ENCODE peak calls at places on chromosomes 7 and 10, in eight cellular contexts. G is PC-9, Q is right cardiac atrium, T is heart left ventricle, K is left ventricle myocardium inferior, I is upper lobe of left lung, M is uterus, X is A549. P is an unnamed sample.

GRCh38 chr10:15374561-15374960 is 3.5 kb upstream of the FAM171A1 start:
- DNase-seq in G (no peak), Q (no peak), T (no peak), K (no peak), I (no peak), M (no peak), X (no peak), P (no peak)

GRCh38 chr10:48330269-48330668 is 23.8 kb downstream of the MAPK8 start:
- DNase-seq in G (no peak), Q (no peak), T (no peak), K (no peak), I (no peak), M (no peak), X (no peak), P (no peak)

GRCh38 chr7:130961128-130961601 is 227.2 kb upstream of the KLF14 start:
- DNase-seq in G (peak; percentile 47), Q (no peak), T (no peak), K (no peak), I (no peak), M (no peak), X (no peak), P (no peak)

GRCh38 chr7:121278120-121279021 is 50.4 kb upstream of the WNT16 start:
- DNase-seq in G (no peak), Q (no peak), T (no peak), K (no peak), I (no peak), M (no peak), X (no peak), P (no peak)

GRCh38 chr7:75054744-75055527 is 18.7 kb downstream of the RCC1L start:
- DNase-seq in G (peak; percentile 35), Q (peak; percentile 88), T (peak; percentile 65), K (peak; percentile 59), I (no peak), M (peak; percentile 50), X (no peak), P (peak; percentile 92)

GRCh38 chr7:19079066-19079465 is 38.4 kb downstream of the TWIST1 start:
- DNase-seq in G (peak; percentile 20), Q (no peak), T (no peak), K (no peak), I (no peak), M (no peak), X (no peak), P (no peak)

GRCh38 chr7:116922545-116922944 is 30.8 kb upstream of the ST7 start:
- DNase-seq in G (no peak), Q (no peak), T (no peak), K (no peak), I (no peak), M (no peak), X (no peak), P (no peak)

GRCh38 chr7:131733604-131734003 is 177.2 kb upstream of the PODXL start:
- DNase-seq in G (no peak), Q (no peak), T (no peak), K (no peak), I (no peak), M (no peak), X (no peak), P (no peak)

GRCh38 chr10:23412223-23412622 is 26.7 kb upstream of the OTUD1 start:
- DNase-seq in G (no peak), Q (no peak), T (no peak), K (no peak), I (no peak), M (no peak), X (no peak), P (peak; percentile 27)

GRCh38 chr7:107047902-107048782 is 3.6 kb downstream of the PRKAR2B start:
- DNase-seq in G (no peak), Q (no peak), T (no peak), K (no peak), I (no peak), M (no peak), X (no peak), P (no peak)

GRCh38 chr7:22395222-22395621 is 38.3 kb upstream of the RAPGEF5 start:
- DNase-seq in G (no peak), Q (no peak), T (no peak), K (no peak), I (no peak), M (no peak), X (no peak), P (no peak)

GRCh38 chr7:47370461-47371042 is 211.4 kb downstream of the TNS3 start:
- DNase-seq in G (no peak), Q (peak; percentile 47), T (no peak), K (no peak), I (no peak), M (no peak), X (no peak), P (no peak)

GRCh38 chr10:66284621-66285020 is 641.2 kb upstream of the LRRTM3 start:
- DNase-seq in G (no peak), Q (no peak), T (no peak), K (no peak), I (no peak), M (no peak), X (no peak), P (no peak)

GRCh38 chr7:46032936-46033335 is 111.9 kb upstream of the IGFBP3 start:
- DNase-seq in G (peak; percentile 54), Q (no peak), T (no peak), K (no peak), I (no peak), M (no peak), X (no peak), P (no peak)

GRCh38 chr10:23344251-23344841 is at the start of gene C10orf67:
- DNase-seq in G (peak; percentile 59), Q (peak; percentile 77), T (peak; percentile 44), K (peak; percentile 49), I (peak; percentile 79), M (peak; percentile 18), X (peak; percentile 10), P (peak; percentile 13)

GRCh38 chr7:91045626-91046025 is 218.6 kb upstream of the FZD1 start:
- DNase-seq in G (no peak), Q (no peak), T (no peak), K (no peak), I (no peak), M (no peak), X (no peak), P (no peak)

GRCh38 chr7:48312151-48312550 is 140.9 kb downstream of the ABCA13 start:
- DNase-seq in G (no peak), Q (no peak), T (no peak), K (no peak), I (no peak), M (no peak), X (no peak), P (no peak)

DNA sequence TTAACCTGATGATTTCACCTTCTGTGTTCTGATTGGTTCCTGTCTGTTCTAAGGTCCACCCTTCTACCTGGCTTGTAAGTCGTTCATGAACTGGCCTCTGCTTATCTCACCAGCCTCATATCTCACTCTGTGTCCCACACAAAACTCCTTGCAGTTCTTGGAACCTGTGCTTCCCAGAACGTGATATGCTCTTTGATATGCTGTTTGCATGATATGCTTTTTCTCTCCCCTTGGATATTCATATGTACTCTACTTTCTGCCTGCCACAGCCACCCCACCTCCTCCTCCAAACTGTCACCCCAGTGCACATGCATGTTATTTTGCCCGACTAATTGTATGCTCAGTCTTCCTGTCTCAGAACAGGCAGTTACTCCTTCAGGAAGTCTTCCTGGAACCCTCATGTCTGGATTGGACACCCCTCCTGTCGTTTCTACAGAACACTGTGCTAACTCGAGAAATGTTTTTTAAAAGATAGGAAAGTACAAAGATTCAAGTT is 1.9 kb upstream of the ITPRIP start:
- DNase-seq in G (no peak), Q (no peak), T (no peak), K (no peak), I (no peak), M (no peak), X (no peak), P (no peak)
- H3K27ac ChIP-seq in G (peak overlapping the region; percentile 94), Q (peak overlapping the region; percentile 99), T (peak overlapping the region; percentile 99), K (peak overlapping the region; percentile 99), I (peak overlapping the region; percentile 100), M (peak overlapping the region; percentile 97), X (no peak overlapping the region), P (peak overlapping the region; percentile 98)

GRCh38 chr7:6015917-6016652 is 7.0 kb downstream of the AIMP2 start:
- DNase-seq in G (no peak), Q (peak; percentile 82), T (peak; percentile 46), K (peak; percentile 74), I (no peak), M (peak; percentile 68), X (no peak), P (peak; percentile 84)

GRCh38 chr7:6016653-6016966 is 7.5 kb downstream of the AIMP2 start:
- DNase-seq in G (no peak), Q (no peak), T (no peak), K (no peak), I (no peak), M (no peak), X (no peak), P (no peak)

GRCh38 chr7:6008668-6009611 is at the start of the genes AIMP2 and PMS2:
- DNase-seq in G (peak; percentile 99), Q (peak; percentile 98), T (peak; percentile 99), K (peak; percentile 98), I (peak; percentile 96), M (peak; percentile 98), X (peak; percentile 96), P (peak; percentile 99)

GRCh38 chr7:6011541-6011940 is 2.5 kb downstream of the AIMP2 start:
- DNase-seq in G (no peak), Q (no peak), T (no peak), K (no peak), I (no peak), M (no peak), X (no peak), P (no peak)

GRCh38 chr7:6012355-6013104 is 3.5 kb downstream of the AIMP2 start:
- DNase-seq in G (no peak), Q (no peak), T (no peak), K (no peak), I (no peak), M (no peak), X (no peak), P (no peak)
- H3K27ac ChIP-seq in G (no peak overlapping the region), Q (no peak overlapping the region), T (no peak overlapping the region), K (peak overlapping the region; percentile 99), I (peak overlapping the region; percentile 70), M (no peak overlapping the region), X (no peak overlapping the region), P (no peak overlapping the region)

DNA sequence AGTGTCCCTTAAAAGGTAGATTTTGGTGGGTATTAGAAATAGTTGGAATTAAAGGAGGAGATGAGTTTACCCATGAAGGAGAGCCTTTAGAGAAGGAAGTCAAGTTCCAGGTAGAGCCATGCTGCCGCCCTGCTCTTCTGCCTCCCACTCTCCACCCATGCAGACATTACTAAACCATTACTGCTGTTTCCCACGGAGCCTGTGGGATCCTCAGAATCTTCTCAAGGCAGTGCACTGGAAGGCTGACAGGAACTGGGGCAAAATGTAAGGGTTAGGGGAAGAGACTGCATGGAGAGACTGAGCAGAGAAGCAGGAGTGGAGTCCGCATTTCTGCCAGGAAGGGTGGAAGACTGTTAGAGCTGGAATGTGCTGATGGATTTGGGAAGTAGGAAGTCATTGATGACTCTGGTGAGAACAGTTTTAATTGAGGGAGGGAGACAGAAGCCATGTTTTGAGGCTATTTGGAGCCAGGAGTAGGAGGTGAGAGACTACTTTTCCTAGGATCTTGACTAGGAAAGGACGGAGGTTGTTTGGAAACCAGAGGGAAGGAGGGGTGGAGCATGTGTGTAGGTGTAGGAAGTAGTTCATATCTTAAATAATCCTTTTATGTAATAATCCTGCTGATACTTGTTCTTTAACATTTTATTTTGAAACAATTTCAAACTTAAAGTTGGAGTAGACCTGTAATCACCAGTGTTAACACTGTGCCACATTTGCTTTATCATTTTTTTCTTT is 109.0 kb downstream of the CCNY start:
- DNase-seq in G (no peak), Q (no peak), T (no peak), K (no peak), I (no peak), M (no peak), X (no peak), P (no peak)
- H3K27ac ChIP-seq in G (no peak overlapping the region), Q (peak overlapping the region; percentile 63), T (peak overlapping the region; percentile 95), K (peak overlapping the region; percentile 85), I (no peak overlapping the region), M (peak overlapping the region; percentile 14), X (no peak overlapping the region), P (no peak overlapping the region)

GRCh38 chr7:32888505-32888904 is 3.1 kb downstream of the KBTBD2 start:
- DNase-seq in G (no peak), Q (no peak), T (no peak), K (no peak), I (no peak), M (no peak), X (no peak), P (no peak)
- H3K27ac ChIP-seq in G (no peak overlapping the region), Q (no peak overlapping the region), T (no peak overlapping the region), K (peak overlapping the region; percentile 98), I (peak overlapping the region; percentile 98), M (peak overlapping the region; percentile 100), X (no peak overlapping the region), P (no peak overlapping the region)